ENCODE peak calls at places on chromosomes 1 and 21, in four cellular contexts. One of them, this sample, is unnamed.

GRCh38 chr1:149877211-149877946 is 22.0 kb upstream of the BOLA1 start:
- DNase-seq in progenitor cell of endocrine pancreas: no peak
- DNase-seq in PC-9: no peak
- DNase-seq in H9: no peak
- DNase-seq in this sample: no peak

GRCh38 chr1:47618830-47619229 is 181.0 kb downstream of the FOXD2 start:
- DNase-seq in H9: no peak
- DNase-seq in PC-9: peak
- DNase-seq in progenitor cell of endocrine pancreas: no peak
- DNase-seq in this sample: no peak

GRCh38 chr1:159849972-159850371 is 12.5 kb downstream of the VSIG8 start:
- DNase-seq in progenitor cell of endocrine pancreas: no peak
- DNase-seq in H9: no peak
- DNase-seq in PC-9: peak
- DNase-seq in this sample: no peak

GRCh38 chr21:32371913-32372314 is 20.9 kb downstream of the URB1 start:
- DNase-seq in PC-9: peak
- DNase-seq in H9: no peak
- DNase-seq in progenitor cell of endocrine pancreas: no peak
- DNase-seq in this sample: no peak

GRCh38 chr1:220067246-220068204 is 21.2 kb upstream of the EPRS1 start:
- DNase-seq in H9: no peak
- DNase-seq in progenitor cell of endocrine pancreas: no peak
- DNase-seq in PC-9: peak
- DNase-seq in this sample: no peak

GRCh38 chr21:46165099-46165498 is 9.7 kb upstream of the FTCD start:
- DNase-seq in PC-9: no peak
- DNase-seq in progenitor cell of endocrine pancreas: no peak
- DNase-seq in H9: no peak
- DNase-seq in this sample: no peak

GRCh38 chr1:18385239-18385790 is 95.4 kb upstream of the KLHDC7A start:
- DNase-seq in H9: peak
- DNase-seq in progenitor cell of endocrine pancreas: no peak
- DNase-seq in PC-9: no peak
- DNase-seq in this sample: peak

GRCh38 chr21:43865471-43866181 is 603 bp downstream of the AGPAT3 start:
- DNase-seq in PC-9: no peak
- DNase-seq in H9: no peak
- DNase-seq in progenitor cell of endocrine pancreas: no peak
- DNase-seq in this sample: peak

GRCh38 chr1:168631671-168632400 is 55.4 kb downstream of the XCL1 start:
- DNase-seq in H9: no peak
- DNase-seq in PC-9: no peak
- DNase-seq in progenitor cell of endocrine pancreas: no peak
- DNase-seq in this sample: no peak

GRCh38 chr1:199684686-199685273 is 342.7 kb upstream of the NR5A2 start:
- DNase-seq in H9: no peak
- DNase-seq in progenitor cell of endocrine pancreas: no peak
- DNase-seq in PC-9: peak
- DNase-seq in this sample: peak

GRCh38 chr1:180178511-180179161 is 24.0 kb downstream of the QSOX1 start:
- DNase-seq in PC-9: no peak
- DNase-seq in progenitor cell of endocrine pancreas: peak
- DNase-seq in H9: peak
- DNase-seq in this sample: peak

GRCh38 chr1:39331647-39332046 is 127.2 kb downstream of the MACF1 start:
- DNase-seq in H9: no peak
- DNase-seq in progenitor cell of endocrine pancreas: no peak
- DNase-seq in PC-9: no peak
- DNase-seq in this sample: no peak

GRCh38 chr1:235024706-235025421 is 103.8 kb downstream of the TOMM20 start:
- DNase-seq in H9: no peak
- DNase-seq in progenitor cell of endocrine pancreas: no peak
- DNase-seq in PC-9: no peak
- DNase-seq in this sample: no peak

GRCh38 chr1:55078470-55078869 is 39.1 kb downstream of the PCSK9 start:
- DNase-seq in progenitor cell of endocrine pancreas: no peak
- DNase-seq in PC-9: no peak
- DNase-seq in H9: no peak
- DNase-seq in this sample: no peak

GRCh38 chr1:99599678-99600175 is 46.2 kb upstream of the PALMD start:
- DNase-seq in H9: no peak
- DNase-seq in progenitor cell of endocrine pancreas: no peak
- DNase-seq in PC-9: peak
- DNase-seq in this sample: no peak

GRCh38 chr1:37473431-37474050 is 839 bp upstream of the ZC3H12A start:
- DNase-seq in PC-9: no peak
- DNase-seq in progenitor cell of endocrine pancreas: no peak
- DNase-seq in H9: no peak
- DNase-seq in this sample: no peak

GRCh38 chr1:196651637-196652215 is at the start of gene CFH:
- DNase-seq in PC-9: no peak
- DNase-seq in H9: no peak
- DNase-seq in progenitor cell of endocrine pancreas: no peak
- DNase-seq in this sample: no peak

GRCh38 chr1:172405912-172406311 is 14.6 kb upstream of the C1orf105 start:
- DNase-seq in PC-9: no peak
- DNase-seq in H9: no peak
- DNase-seq in progenitor cell of endocrine pancreas: no peak
- DNase-seq in this sample: no peak

GRCh38 chr1:26959722-26960624 is at the start of gene KDF1:
- DNase-seq in PC-9: peak
- DNase-seq in H9: peak
- DNase-seq in progenitor cell of endocrine pancreas: peak
- DNase-seq in this sample: peak

GRCh38 chr21:16196521-16197208 is 466.9 kb downstream of the USP25 start:
- DNase-seq in PC-9: no peak
- DNase-seq in H9: no peak
- DNase-seq in progenitor cell of endocrine pancreas: no peak
- DNase-seq in this sample: no peak

GRCh38 chr1:183962903-183963302 is 74.6 kb downstream of the COLGALT2 start:
- DNase-seq in progenitor cell of endocrine pancreas: no peak
- DNase-seq in PC-9: no peak
- DNase-seq in H9: no peak
- DNase-seq in this sample: no peak

GRCh38 chr21:14875704-14876364 is 189.0 kb downstream of the NRIP1 start:
- DNase-seq in progenitor cell of endocrine pancreas: no peak
- DNase-seq in H9: no peak
- DNase-seq in PC-9: no peak
- DNase-seq in this sample: peak

GRCh38 chr1:113929750-113930498 is 800 bp downstream of the HIPK1 start:
- DNase-seq in H9: no peak
- DNase-seq in progenitor cell of endocrine pancreas: peak
- DNase-seq in PC-9: peak
- DNase-seq in this sample: no peak
- TF ChIP-seq CTCF in H9: no peak
- TF ChIP-seq CTCF in progenitor cell of endocrine pancreas: peak
- TF ChIP-seq CTCF in PC-9: no peak
- TF ChIP-seq CTCF in this sample: no peak

GRCh38 chr1:175803413-175803812 is 60.0 kb upstream of the TNR start:
- DNase-seq in PC-9: no peak
- DNase-seq in progenitor cell of endocrine pancreas: no peak
- DNase-seq in H9: no peak
- DNase-seq in this sample: no peak

GRCh38 chr1:175810305-175810704 is 66.9 kb upstream of the TNR start:
- DNase-seq in PC-9: no peak
- DNase-seq in progenitor cell of endocrine pancreas: no peak
- DNase-seq in H9: no peak
- DNase-seq in this sample: no peak

GRCh38 chr1:175812936-175813335 is 69.5 kb upstream of the TNR start:
- DNase-seq in H9: no peak
- DNase-seq in progenitor cell of endocrine pancreas: no peak
- DNase-seq in PC-9: no peak
- DNase-seq in this sample: no peak

GRCh38 chr1:175804556-175804955 is 61.2 kb upstream of the TNR start:
- DNase-seq in H9: no peak
- DNase-seq in PC-9: no peak
- DNase-seq in progenitor cell of endocrine pancreas: no peak
- DNase-seq in this sample: no peak

GRCh38 chr1:175808573-175808972 is 65.2 kb upstream of the TNR start:
- DNase-seq in progenitor cell of endocrine pancreas: no peak
- DNase-seq in H9: peak
- DNase-seq in PC-9: no peak
- DNase-seq in this sample: no peak
- TF ChIP-seq CTCF in progenitor cell of endocrine pancreas: no peak
- TF ChIP-seq CTCF in H9: no peak
- TF ChIP-seq CTCF in PC-9: no peak
- TF ChIP-seq CTCF in this sample: no peak

GRCh38 chr1:81808760-81809159 is 8.0 kb downstream of the ADGRL2 start:
- DNase-seq in PC-9: no peak
- DNase-seq in H9: no peak
- DNase-seq in progenitor cell of endocrine pancreas: no peak
- DNase-seq in this sample: peak
- TF ChIP-seq CTCF in PC-9: no peak
- TF ChIP-seq CTCF in H9: peak
- TF ChIP-seq CTCF in progenitor cell of endocrine pancreas: peak
- TF ChIP-seq CTCF in this sample: no peak

GRCh38 chr1:25431495-25432363 is 1.0 kb downstream of the MACO1 start:
- DNase-seq in H9: peak
- DNase-seq in PC-9: no peak
- DNase-seq in progenitor cell of endocrine pancreas: no peak
- DNase-seq in this sample: no peak

GRCh38 chr1:25430073-25430665 is 528 bp upstream of the MACO1 start:
- DNase-seq in PC-9: no peak
- DNase-seq in progenitor cell of endocrine pancreas: peak
- DNase-seq in H9: peak
- DNase-seq in this sample: peak

GRCh38 chr1:25432749-25433388 is 2.2 kb downstream of the MACO1 start:
- DNase-seq in PC-9: no peak
- DNase-seq in H9: no peak
- DNase-seq in progenitor cell of endocrine pancreas: no peak
- DNase-seq in this sample: no peak

GRCh38 chr1:25432364-25432719 is 1.6 kb downstream of the MACO1 start:
- DNase-seq in progenitor cell of endocrine pancreas: no peak
- DNase-seq in PC-9: no peak
- DNase-seq in H9: no peak
- DNase-seq in this sample: no peak

DNA sequence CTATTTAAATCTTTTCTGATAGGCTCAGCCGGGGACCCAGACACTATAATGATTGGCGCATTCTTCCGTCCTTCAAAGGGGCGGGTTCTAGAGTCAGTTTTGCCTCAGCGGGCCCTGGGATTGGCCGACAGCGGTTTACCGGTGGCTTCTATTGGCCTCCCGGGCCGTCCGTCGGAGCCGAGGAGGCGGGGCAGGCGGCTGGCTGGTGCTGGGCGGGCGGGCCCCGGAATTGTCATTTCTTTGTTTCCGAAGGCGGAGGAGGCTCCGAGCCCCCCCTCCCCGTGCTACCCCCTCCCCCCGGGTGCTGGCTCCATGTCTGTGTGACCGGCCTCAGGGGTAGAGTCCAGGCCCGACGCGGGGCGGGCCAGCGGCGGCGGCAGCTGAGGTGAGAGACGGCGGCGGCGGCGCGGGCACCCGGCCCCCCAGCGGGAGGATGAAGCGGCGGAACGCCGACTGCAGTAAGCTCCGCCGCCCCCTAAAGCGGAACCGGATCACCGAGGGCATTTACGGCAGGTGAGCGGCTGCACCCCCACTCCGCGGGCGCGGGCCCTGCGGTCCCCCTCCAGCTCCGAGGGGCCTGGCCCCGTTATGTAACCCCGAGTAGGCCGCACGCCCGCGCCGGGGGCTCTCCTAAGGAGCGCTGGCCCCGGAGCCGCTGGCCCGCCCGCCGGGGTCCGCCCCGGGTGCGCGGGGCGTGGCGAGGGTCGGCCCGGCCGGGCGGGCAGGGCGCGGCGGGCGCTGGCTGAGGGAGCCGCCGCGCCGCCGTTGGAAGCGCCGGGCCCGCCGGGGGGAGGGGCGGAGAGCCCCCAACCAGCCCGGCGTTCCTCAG is at the start of gene MACO1:
- DNase-seq in H9: peak
- DNase-seq in PC-9: peak
- DNase-seq in progenitor cell of endocrine pancreas: peak
- DNase-seq in this sample: peak
- TF ChIP-seq CTCF in H9: no peak
- TF ChIP-seq CTCF in PC-9: no peak
- TF ChIP-seq CTCF in progenitor cell of endocrine pancreas: peak
- TF ChIP-seq CTCF in this sample: no peak

GRCh38 chr1:22665752-22666151 is 12.7 kb downstream of the C1QB start:
- DNase-seq in progenitor cell of endocrine pancreas: peak
- DNase-seq in PC-9: no peak
- DNase-seq in H9: peak
- DNase-seq in this sample: peak
- TF ChIP-seq CTCF in progenitor cell of endocrine pancreas: peak
- TF ChIP-seq CTCF in PC-9: peak
- TF ChIP-seq CTCF in H9: peak
- TF ChIP-seq CTCF in this sample: peak

GRCh38 chr1:85463666-85464496 is 1.1 kb downstream of the DDAH1 start:
- DNase-seq in progenitor cell of endocrine pancreas: no peak
- DNase-seq in H9: no peak
- DNase-seq in PC-9: no peak
- DNase-seq in this sample: no peak
- TF ChIP-seq CTCF in progenitor cell of endocrine pancreas: no peak
- TF ChIP-seq CTCF in H9: no peak
- TF ChIP-seq CTCF in PC-9: no peak
- TF ChIP-seq CTCF in this sample: no peak

GRCh38 chr1:107443860-107444259 is 303.0 kb downstream of the NTNG1 start:
- DNase-seq in progenitor cell of endocrine pancreas: no peak
- DNase-seq in PC-9: no peak
- DNase-seq in H9: no peak
- DNase-seq in this sample: no peak
- TF ChIP-seq CTCF in progenitor cell of endocrine pancreas: no peak
- TF ChIP-seq CTCF in PC-9: no peak
- TF ChIP-seq CTCF in H9: no peak
- TF ChIP-seq CTCF in this sample: no peak

GRCh38 chr1:197958438-197958837 is 41.3 kb downstream of the LHX9 start:
- DNase-seq in PC-9: no peak
- DNase-seq in progenitor cell of endocrine pancreas: no peak
- DNase-seq in H9: no peak
- DNase-seq in this sample: no peak
- TF ChIP-seq CTCF in PC-9: no peak
- TF ChIP-seq CTCF in progenitor cell of endocrine pancreas: no peak
- TF ChIP-seq CTCF in H9: no peak
- TF ChIP-seq CTCF in this sample: no peak

This sample was measured in nephron progenitor cell.